ENCODE peak calls at places on chromosomes 13 and 19, in six cellular contexts. W is GM23248; I is anterior cingulate cortex; C is iris pigment epithelial cell; R is CD8-positive, alpha-beta T cell; H is IMR-90. P is an unnamed sample.
A peak's percentile ranks its signal among the peaks of the same experiment; 100 is the strongest.

GRCh38 chr13:112453207-112453829 is 77.2 kb downstream of the SPACA7 start:
- DNase-seq in H (no peak), C (no peak), I (no peak), W (no peak), R (no peak), P (no peak)

GRCh38 chr19:501646-502045 is 5.4 kb downstream of the MADCAM1 start:
- DNase-seq in C (no peak), H (no peak), W (no peak), I (no peak), R (peak; percentile 17), P (no peak)

GRCh38 chr19:4446801-4447200 is 10.8 kb downstream of the UBXN6 start:
- DNase-seq in I (no peak), H (no peak), R (no peak), C (no peak), W (no peak), P (no peak)

GRCh38 chr13:111361046-111361872 is 40.8 kb downstream of the TEX29 start:
- DNase-seq in W (no peak), R (no peak), C (no peak), I (no peak), H (no peak), P (no peak)

GRCh38 chr19:18008814-18009213 is 844 bp downstream of the ARRDC2 start:
- DNase-seq in I (no peak), W (no peak), H (no peak), C (no peak), R (no peak), P (no peak)

GRCh38 chr19:47186337-47187022 is 44.5 kb downstream of the BBC3 start:
- DNase-seq in H (no peak), C (no peak), W (no peak), R (peak; percentile 95), I (no peak), P (no peak)

GRCh38 chr19:19134687-19135158 is 3.6 kb downstream of the TMEM161A start:
- DNase-seq in H (no peak), I (no peak), W (no peak), C (no peak), R (peak; percentile 50), P (no peak)

GRCh38 chr19:46499692-46500091 is 4.0 kb upstream of the PNMA8B start:
- DNase-seq in W (no peak), I (no peak), H (no peak), R (no peak), C (no peak), P (no peak)

GRCh38 chr19:32373614-32374295 is 28.3 kb downstream of the ZNF507 start:
- DNase-seq in C (peak; percentile 100), I (no peak), H (peak; percentile 100), R (no peak), W (peak; percentile 99), P (peak; percentile 99)

GRCh38 chr19:47779524-47780214 is 1.2 kb downstream of the SELENOW start:
- DNase-seq in C (no peak), H (no peak), R (no peak), W (peak; percentile 44), I (no peak), P (no peak)

GRCh38 chr19:56348289-56348877 is 33.7 kb upstream of the ZSCAN5A start:
- DNase-seq in I (no peak), W (peak; percentile 39), R (no peak), H (no peak), C (peak; percentile 32), P (peak; percentile 25)